ENCODE peak calls at places on chromosomes 5 and 9, in six cellular contexts. D is BJ, K is H9, B is brain microvascular endothelial cell, W is bronchial epithelial cell, H is neural crest cell. J is an unnamed sample.

GRCh38 chr9:83061036-83061435 is 1.9 kb downstream of the RASEF start:
- DNase-seq in D (no peak), K (no peak), B (no peak), W (peak; percentile 87), H (no peak), J (no peak)

GRCh38 chr9:98823666-98824334 is 16.3 kb downstream of the GALNT12 start:
- DNase-seq in D (no peak), K (no peak), B (no peak), W (peak; percentile 45), H (no peak), J (no peak)

GRCh38 chr5:153654444-153654843 is 164.0 kb downstream of the GRIA1 start:
- DNase-seq in D (peak; percentile 71), K (no peak), B (no peak), W (peak; percentile 29), H (no peak), J (no peak)

GRCh38 chr9:28249424-28249823 is 676.1 kb upstream of the C9orf72 start:
- DNase-seq in D (peak; percentile 24), K (no peak), B (no peak), W (no peak), H (no peak), J (no peak)

GRCh38 chr9:133971121-133971951 is 20.8 kb downstream of the VAV2 start:
- DNase-seq in D (no peak), K (no peak), B (no peak), W (no peak), H (no peak), J (no peak)

GRCh38 chr5:15433709-15434108 is 66.3 kb upstream of the FBXL7 start:
- DNase-seq in D (no peak), K (no peak), B (no peak), W (no peak), H (no peak), J (no peak)

GRCh38 chr9:79123419-79123818 is 448.3 kb upstream of the TLE4 start:
- DNase-seq in D (no peak), K (no peak), B (no peak), W (no peak), H (no peak), J (no peak)

GRCh38 chr5:108503986-108504385 is 122.1 kb upstream of the FBXL17 start:
- DNase-seq in D (no peak), K (no peak), B (no peak), W (no peak), H (no peak), J (no peak)

GRCh38 chr5:117713585-117714198 is 1139.1 kb upstream of the SEMA6A start:
- DNase-seq in D (no peak), K (peak; percentile 17), B (no peak), W (no peak), H (peak; percentile 3), J (peak; percentile 45)

GRCh38 chr5:71533614-71534013 is 53.5 kb upstream of the MCCC2 start:
- DNase-seq in D (no peak), K (no peak), B (peak; percentile 25), W (peak; percentile 53), H (no peak), J (no peak)

GRCh38 chr5:142432369-142432863 is 107.6 kb upstream of the SPRY4 start:
- DNase-seq in D (no peak), K (no peak), B (no peak), W (no peak), H (no peak), J (peak; percentile 48)

GRCh38 chr9:3741729-3742128 is 215.9 kb upstream of the RFX3 start:
- DNase-seq in D (no peak), K (no peak), B (no peak), W (no peak), H (no peak), J (no peak)

GRCh38 chr5:176534640-176535039 is 2.6 kb downstream of the RNF44 start:
- DNase-seq in D (no peak), K (no peak), B (no peak), W (no peak), H (no peak), J (peak; percentile 46)

GRCh38 chr5:56288880-56289601 is 55.9 kb upstream of the ANKRD55 start:
- DNase-seq in D (no peak), K (no peak), B (no peak), W (no peak), H (no peak), J (no peak)

GRCh38 chr5:91028518-91028956 is 354.6 kb downstream of the ARRDC3 start:
- DNase-seq in D (no peak), K (no peak), B (no peak), W (no peak), H (no peak), J (no peak)

GRCh38 chr5:42994285-42995151 is 45.6 kb downstream of the ANXA2R start:
- DNase-seq in D (peak; percentile 52), K (peak; percentile 88), B (peak; percentile 92), W (peak; percentile 67), H (peak; percentile 87), J (peak; percentile 96)

DNA sequence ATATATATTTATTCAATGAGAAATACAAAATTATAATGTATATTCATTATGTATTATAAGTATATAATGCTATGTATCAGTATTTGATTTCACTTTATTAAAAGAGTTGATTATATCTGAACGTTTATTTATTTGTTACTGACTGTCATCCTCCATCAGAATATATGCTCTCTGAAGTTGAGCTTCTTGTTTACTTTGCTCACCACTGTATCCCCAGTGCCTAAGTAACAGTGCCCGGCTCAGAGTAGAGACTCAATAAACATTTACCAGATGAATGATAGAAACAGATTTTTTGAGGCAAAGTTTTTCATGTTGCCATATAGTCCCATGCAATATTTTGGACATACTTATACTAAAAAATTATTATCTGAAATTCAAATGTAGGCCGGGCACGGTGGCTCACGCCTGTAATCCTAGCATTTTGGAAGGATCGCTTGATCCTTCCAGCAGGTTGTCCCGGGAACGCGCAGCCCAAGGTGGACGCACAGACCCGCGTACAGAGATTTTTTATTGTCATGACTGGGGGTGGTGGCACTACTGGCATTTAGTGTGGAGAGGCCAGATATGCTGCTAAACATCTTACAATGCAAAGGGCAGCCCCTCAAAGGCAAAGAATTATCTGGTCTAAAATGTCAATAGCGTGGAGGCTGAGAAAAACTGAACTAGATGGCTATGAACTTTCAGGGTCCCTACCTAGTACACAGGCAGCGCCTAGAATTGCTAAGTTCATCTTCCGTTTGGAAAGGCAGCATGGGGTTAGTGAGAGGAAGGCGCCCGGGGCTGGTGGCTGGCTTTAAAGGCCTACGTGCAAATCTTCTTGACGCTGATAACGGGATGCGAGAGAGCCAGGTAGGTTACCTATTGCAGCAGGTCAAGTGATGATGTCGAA is 708 bp upstream of the DNAJC25 start:
- DNase-seq in D (no peak), K (no peak), B (peak; percentile 9), W (no peak), H (no peak), J (no peak)
- TF ChIP-seq CTCF in D (no peak), K (no peak), B (no peak), W (no peak), H (no peak), J (no peak)

GRCh38 chr9:128151343-128152132 is 2.3 kb downstream of the LCN2 start:
- DNase-seq in D (no peak), K (no peak), B (no peak), W (no peak), H (no peak), J (peak; percentile 45)

GRCh38 chr9:128149001-128149701 is at the start of gene LCN2:
- DNase-seq in D (no peak), K (peak; percentile 22), B (no peak), W (peak; percentile 90), H (no peak), J (peak; percentile 41)

GRCh38 chr9:128149951-128150593 is 819 bp downstream of the LCN2 start:
- DNase-seq in D (no peak), K (peak; percentile 20), B (no peak), W (no peak), H (no peak), J (no peak)

GRCh38 chr9:128152133-128152780 is 3.0 kb downstream of the LCN2 start:
- DNase-seq in D (no peak), K (no peak), B (no peak), W (no peak), H (no peak), J (peak; percentile 43)

DNA sequence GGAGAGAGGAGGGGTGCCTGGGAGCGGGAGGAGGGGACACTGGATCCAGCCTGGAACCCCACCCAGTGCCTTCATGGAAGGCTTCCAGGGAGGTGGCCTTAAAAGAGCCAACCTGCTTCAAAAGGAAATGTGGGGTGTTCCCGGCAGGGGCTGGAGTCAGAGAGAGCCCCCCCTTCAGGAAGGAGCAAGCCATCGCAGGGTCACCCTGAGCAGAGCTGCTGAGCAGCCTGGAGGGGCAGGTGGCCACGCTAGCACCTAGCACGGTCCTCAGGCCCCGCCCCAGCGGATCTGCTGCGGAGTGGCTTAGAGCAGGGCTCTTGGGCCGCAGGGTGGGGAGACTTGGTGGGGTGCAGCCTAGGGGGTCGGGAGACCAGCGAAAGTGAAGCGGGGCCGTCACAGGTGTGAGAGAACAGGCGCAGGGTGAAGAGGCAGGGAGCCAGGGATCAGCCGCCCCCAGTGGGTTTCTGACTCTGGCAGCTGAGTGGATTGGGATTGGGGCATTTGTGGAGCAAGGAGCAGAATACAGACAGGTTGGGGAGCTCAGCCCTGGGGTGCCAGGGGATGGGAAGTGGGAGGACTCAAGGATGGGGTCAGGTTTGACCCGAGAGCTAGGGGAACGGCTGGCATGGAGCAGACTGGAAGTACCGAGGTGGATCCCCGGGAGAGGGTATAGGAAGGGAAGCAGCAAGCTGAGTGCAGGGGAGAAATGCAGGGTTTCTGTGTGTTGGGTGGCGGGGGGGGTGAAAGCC is 1.5 kb downstream of the LCN2 start:
- DNase-seq in D (no peak), K (peak; percentile 87), B (no peak), W (no peak), H (no peak), J (peak; percentile 90)
- TF ChIP-seq CTCF in D (peak; percentile 16), K (peak; percentile 80), B (peak; percentile 50), W (peak; percentile 59), H (peak; percentile 37), J (peak; percentile 81)

GRCh38 chr5:151417712-151418111 is 29.7 kb upstream of the SLC36A1 start:
- DNase-seq in D (no peak), K (no peak), B (no peak), W (no peak), H (no peak), J (peak; percentile 47)

GRCh38 chr5:151408633-151409243 is 38.7 kb upstream of the SLC36A1 start:
- DNase-seq in D (no peak), K (no peak), B (no peak), W (no peak), H (no peak), J (no peak)

GRCh38 chr5:151414536-151414935 is 32.9 kb upstream of the SLC36A1 start:
- DNase-seq in D (no peak), K (no peak), B (no peak), W (no peak), H (no peak), J (no peak)

GRCh38 chr5:151413800-151414199 is 33.6 kb upstream of the SLC36A1 start:
- DNase-seq in D (no peak), K (no peak), B (no peak), W (no peak), H (no peak), J (no peak)
- TF ChIP-seq CTCF in D (no peak), K (no peak), B (no peak), W (no peak), H (no peak), J (no peak)

GRCh38 chr9:130634801-130635200 is 29.6 kb upstream of the PRDM12 start:
- DNase-seq in D (no peak), K (no peak), B (no peak), W (no peak), H (no peak), J (no peak)

GRCh38 chr9:130635306-130635705 is 29.1 kb upstream of the PRDM12 start:
- DNase-seq in D (no peak), K (no peak), B (no peak), W (no peak), H (no peak), J (no peak)

GRCh38 chr9:130636648-130637020 is 27.8 kb upstream of the PRDM12 start:
- DNase-seq in D (no peak), K (no peak), B (no peak), W (no peak), H (no peak), J (no peak)

GRCh38 chr9:130634191-130634768 is 30.1 kb upstream of the PRDM12 start:
- DNase-seq in D (no peak), K (no peak), B (no peak), W (no peak), H (no peak), J (no peak)

GRCh38 chr9:130635721-130636647 is 28.4 kb upstream of the PRDM12 start:
- DNase-seq in D (no peak), K (no peak), B (no peak), W (no peak), H (no peak), J (no peak)
- TF ChIP-seq CTCF in D (no peak), K (no peak), B (no peak), W (no peak), H (no peak), J (no peak)